ENCODE peak calls at places on chromosome 6, in seven cellular contexts. G, U, W, Y, P, T and L are unnamed samples.

GRCh38 chr6:83463886-83464285 is 33.0 kb upstream of the ME1 start:
- DNase-seq in G (no peak), U (no peak), W (no peak), Y (no peak), P (no peak), T (peak), L (no peak)

GRCh38 chr6:81832304-81832703 is 79.8 kb upstream of the TENT5A start:
- DNase-seq in G (no peak), U (no peak), W (no peak), Y (no peak), P (no peak), T (no peak), L (no peak)

GRCh38 chr6:85250586-85251216 is 199.2 kb upstream of the NT5E start:
- DNase-seq in G (no peak), U (no peak), W (no peak), Y (no peak), P (no peak), T (peak), L (no peak)

GRCh38 chr6:159595173-159595572 is 97.9 kb downstream of the SOD2 start:
- DNase-seq in G (no peak), U (no peak), W (peak), Y (peak), P (peak), T (peak), L (no peak)

GRCh38 chr6:130934848-130935585 is 107.8 kb downstream of the SMLR1 start:
- DNase-seq in G (no peak), U (no peak), W (no peak), Y (no peak), P (no peak), T (peak), L (no peak)

GRCh38 chr6:133242761-133243590 is 1.8 kb downstream of the EYA4 start:
- DNase-seq in G (no peak), U (peak), W (no peak), Y (no peak), P (peak), T (no peak), L (no peak)

GRCh38 chr6:121506761-121507754 is 71.6 kb downstream of the GJA1 start:
- DNase-seq in G (no peak), U (no peak), W (peak), Y (no peak), P (no peak), T (peak), L (no peak)

GRCh38 chr6:1821188-1822183 is 211.8 kb downstream of the FOXC1 start:
- DNase-seq in G (no peak), U (no peak), W (no peak), Y (no peak), P (no peak), T (peak), L (no peak)

GRCh38 chr6:46789434-46790358 is 3.5 kb upstream of the MEP1A start:
- DNase-seq in G (no peak), U (no peak), W (no peak), Y (no peak), P (no peak), T (no peak), L (no peak)

GRCh38 chr6:121666809-121667208 is 231.4 kb downstream of the GJA1 start:
- DNase-seq in G (no peak), U (no peak), W (peak), Y (peak), P (peak), T (peak), L (no peak)

GRCh38 chr6:80622641-80623040 is 516.2 kb downstream of the BCKDHB start:
- DNase-seq in G (no peak), U (no peak), W (peak), Y (no peak), P (peak), T (no peak), L (no peak)

GRCh38 chr6:144534123-144534676 is 249.1 kb downstream of the UTRN start:
- DNase-seq in G (no peak), U (no peak), W (no peak), Y (no peak), P (no peak), T (no peak), L (no peak)

GRCh38 chr6:141460743-141461484 is 671.8 kb upstream of the GJE1 start:
- DNase-seq in G (no peak), U (no peak), W (no peak), Y (no peak), P (no peak), T (no peak), L (no peak)

GRCh38 chr6:31575335-31575901 is at the start of gene TNF:
- DNase-seq in G (no peak), U (no peak), W (peak), Y (no peak), P (no peak), T (no peak), L (peak)

GRCh38 chr6:10441004-10441654 is 26.3 kb upstream of the TFAP2A start:
- DNase-seq in G (no peak), U (no peak), W (peak), Y (peak), P (peak), T (peak), L (no peak)

GRCh38 chr6:101202975-101203374 is 190.5 kb upstream of the GRIK2 start:
- DNase-seq in G (no peak), U (no peak), W (no peak), Y (no peak), P (no peak), T (no peak), L (no peak)

GRCh38 chr6:43856005-43856765 is 86.2 kb downstream of the VEGFA start:
- DNase-seq in G (no peak), U (peak), W (peak), Y (peak), P (peak), T (peak), L (no peak)

GRCh38 chr6:132950556-132950955 is 136.2 kb downstream of the RPS12 start:
- DNase-seq in G (no peak), U (no peak), W (no peak), Y (no peak), P (no peak), T (no peak), L (no peak)

GRCh38 chr6:16322666-16323312 is 84.4 kb downstream of the GMPR start:
- DNase-seq in G (no peak), U (no peak), W (peak), Y (peak), P (no peak), T (peak), L (peak)

GRCh38 chr6:113344969-113345368 is 512.2 kb upstream of the MARCKS start:
- DNase-seq in G (no peak), U (no peak), W (no peak), Y (no peak), P (no peak), T (peak), L (no peak)

GRCh38 chr6:46029602-46030001 is 13.9 kb upstream of the CLIC5 start:
- DNase-seq in G (no peak), U (no peak), W (no peak), Y (no peak), P (no peak), T (no peak), L (no peak)

GRCh38 chr6:25302677-25303128 is 23.5 kb downstream of the CARMIL1 start:
- DNase-seq in G (no peak), U (no peak), W (peak), Y (peak), P (peak), T (peak), L (no peak)

GRCh38 chr6:87697581-87698552 is 4.2 kb downstream of the AKIRIN2 start:
- DNase-seq in G (no peak), U (no peak), W (no peak), Y (no peak), P (no peak), T (peak), L (no peak)

GRCh38 chr6:46888031-46888430 is 33.7 kb downstream of the ADGRF5 start:
- DNase-seq in G (no peak), U (no peak), W (peak), Y (peak), P (no peak), T (peak), L (no peak)